ENCODE peak calls at places on chromosomes 7 and 10, in six cellular contexts. L is colonic mucosa, S is AG09309, A is mammary epithelial cell, N is Panc1, K is aorta. E is an unnamed sample.

GRCh38 chr7:7595451-7595850 is 28.8 kb downstream of the MIOS start:
- DNase-seq in L (no peak), S (peak; percentile 3), A (peak; percentile 11), N (peak; percentile 15), K (no peak), E (peak; percentile 34)

GRCh38 chr10:77780180-77780579 is 142.6 kb upstream of the KCNMA1 start:
- DNase-seq in L (no peak), S (no peak), A (no peak), N (no peak), K (no peak), E (no peak)

GRCh38 chr7:98826811-98827231 is 43.0 kb downstream of the TMEM130 start:
- DNase-seq in L (no peak), S (no peak), A (no peak), N (no peak), K (peak; percentile 91), E (no peak)

GRCh38 chr10:26081459-26081858 is 135.1 kb upstream of the GAD2 start:
- DNase-seq in L (no peak), S (no peak), A (no peak), N (no peak), K (no peak), E (no peak)

GRCh38 chr7:45073843-45074737 is 14.7 kb downstream of the NACAD start:
- DNase-seq in L (no peak), S (no peak), A (no peak), N (no peak), K (no peak), E (no peak)

GRCh38 chr7:149766215-149766614 is 7.2 kb downstream of the ZNF467 start:
- DNase-seq in L (no peak), S (no peak), A (no peak), N (no peak), K (no peak), E (no peak)

GRCh38 chr10:43136995-43137700 is 1.1 kb upstream of the CSGALNACT2 start:
- DNase-seq in L (no peak), S (no peak), A (no peak), N (no peak), K (no peak), E (no peak)

GRCh38 chr10:127186846-127187245 is 9.5 kb downstream of the INSYN2A start:
- DNase-seq in L (no peak), S (no peak), A (no peak), N (no peak), K (no peak), E (no peak)

GRCh38 chr7:35697414-35698175 is 2.7 kb upstream of the HERPUD2 start:
- DNase-seq in L (no peak), S (peak; percentile 34), A (peak; percentile 65), N (no peak), K (no peak), E (no peak)

GRCh38 chr7:2105917-2106316 is 126.8 kb downstream of the MAD1L1 start:
- DNase-seq in L (no peak), S (no peak), A (no peak), N (no peak), K (no peak), E (no peak)

GRCh38 chr10:20746856-20747255 is 150.3 kb downstream of the NEBL start:
- DNase-seq in L (no peak), S (no peak), A (no peak), N (no peak), K (no peak), E (no peak)

GRCh38 chr7:99308461-99309074 is 17.1 kb upstream of the ARPC1A start:
- DNase-seq in L (no peak), S (no peak), A (peak; percentile 90), N (no peak), K (no peak), E (no peak)

GRCh38 chr10:102780246-102780645 is 36.5 kb downstream of the WBP1L start:
- DNase-seq in L (no peak), S (no peak), A (peak; percentile 83), N (no peak), K (no peak), E (no peak)

GRCh38 chr7:130371059-130371458 is 9.2 kb upstream of the CPA1 start:
- DNase-seq in L (no peak), S (no peak), A (peak; percentile 46), N (no peak), K (peak; percentile 74), E (no peak)

GRCh38 chr10:34526758-34527730 is 288.1 kb downstream of the PARD3 start:
- DNase-seq in L (no peak), S (peak; percentile 95), A (peak; percentile 86), N (no peak), K (no peak), E (no peak)

GRCh38 chr10:85735997-85736396 is 630.6 kb downstream of the GRID1 start:
- DNase-seq in L (no peak), S (no peak), A (no peak), N (no peak), K (no peak), E (no peak)

GRCh38 chr7:2522780-2523433 is 3.3 kb downstream of the LFNG start:
- DNase-seq in L (peak; percentile 83), S (no peak), A (peak; percentile 98), N (no peak), K (no peak), E (peak; percentile 97)

GRCh38 chr7:2261611-2262010 is 19.6 kb downstream of the NUDT1 start:
- DNase-seq in L (no peak), S (no peak), A (no peak), N (no peak), K (no peak), E (no peak)

GRCh38 chr10:125982256-125982948 is 86.0 kb downstream of the FANK1 start:
- DNase-seq in L (peak; percentile 56), S (peak; percentile 37), A (peak; percentile 52), N (peak; percentile 64), K (no peak), E (peak; percentile 62)

GRCh38 chr10:374354-374753 is 239.1 kb downstream of the ZMYND11 start:
- DNase-seq in L (no peak), S (no peak), A (no peak), N (no peak), K (no peak), E (no peak)

GRCh38 chr10:95782274-95782830 is 26.4 kb downstream of the ENTPD1 start:
- DNase-seq in L (no peak), S (no peak), A (no peak), N (no peak), K (no peak), E (no peak)
- H3K4me3 ChIP-seq in L (no peak overlapping the region), S (no peak overlapping the region), A (no peak overlapping the region), N (no peak overlapping the region), K (no peak overlapping the region), E (no peak overlapping the region)

GRCh38 chr7:104135760-104136558 is 71.9 kb downstream of the ORC5 start:
- DNase-seq in L (no peak), S (no peak), A (no peak), N (no peak), K (no peak), E (no peak)

GRCh38 chr7:104127204-104127603 is 80.6 kb downstream of the ORC5 start:
- DNase-seq in L (no peak), S (no peak), A (no peak), N (no peak), K (no peak), E (no peak)

GRCh38 chr7:104126411-104126841 is 81.4 kb downstream of the ORC5 start:
- DNase-seq in L (no peak), S (no peak), A (no peak), N (no peak), K (no peak), E (no peak)

GRCh38 chr7:104133238-104133637 is 74.6 kb downstream of the ORC5 start:
- DNase-seq in L (no peak), S (no peak), A (no peak), N (no peak), K (no peak), E (no peak)

DNA sequence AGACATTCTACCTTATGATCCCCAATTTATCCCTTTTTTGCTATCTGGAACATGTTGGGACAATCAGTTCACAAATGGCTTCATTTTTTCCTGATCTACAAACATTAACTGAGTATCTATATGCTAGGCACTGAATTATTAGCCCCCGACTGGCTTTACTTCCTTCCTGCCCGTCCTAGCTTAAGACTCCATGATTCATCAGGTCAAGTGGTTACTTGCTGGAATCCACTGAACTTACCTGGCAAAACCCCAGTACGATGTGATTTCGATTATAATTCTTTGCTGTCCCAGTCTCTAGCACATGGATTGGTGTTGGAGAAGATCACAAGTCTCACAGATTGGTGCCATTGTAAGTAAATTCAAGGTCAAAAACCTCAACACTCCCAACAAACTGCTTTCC is 77.1 kb downstream of the ORC5 start:
- DNase-seq in L (no peak), S (no peak), A (peak; percentile 10), N (no peak), K (no peak), E (no peak)
- H3K4me3 ChIP-seq in L (no peak overlapping the region), S (no peak overlapping the region), A (no peak overlapping the region), N (no peak overlapping the region), K (no peak overlapping the region), E (no peak overlapping the region)

DNA sequence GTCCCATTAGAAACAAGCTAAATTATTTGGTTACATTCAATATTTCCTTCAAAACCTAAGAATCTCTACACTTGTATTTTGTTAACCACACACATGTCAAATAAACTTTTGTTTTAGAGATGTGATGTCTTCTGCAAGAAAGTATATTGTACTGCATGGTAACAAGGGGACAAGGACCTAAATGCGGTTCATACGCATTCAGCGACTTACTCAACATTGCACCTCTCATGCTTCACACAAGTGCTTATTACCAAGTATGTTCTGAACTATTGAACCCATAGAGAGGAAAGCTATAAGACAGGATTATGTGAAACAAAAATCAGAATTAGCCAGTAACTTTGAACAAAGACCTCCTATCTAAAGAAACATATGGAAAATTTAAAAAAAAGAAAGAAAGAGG is 68.3 kb downstream of the CREB5 start:
- DNase-seq in L (no peak), S (no peak), A (no peak), N (no peak), K (no peak), E (no peak)
- H3K4me3 ChIP-seq in L (no peak overlapping the region), S (no peak overlapping the region), A (no peak overlapping the region), N (no peak overlapping the region), K (no peak overlapping the region), E (no peak overlapping the region)

DNA sequence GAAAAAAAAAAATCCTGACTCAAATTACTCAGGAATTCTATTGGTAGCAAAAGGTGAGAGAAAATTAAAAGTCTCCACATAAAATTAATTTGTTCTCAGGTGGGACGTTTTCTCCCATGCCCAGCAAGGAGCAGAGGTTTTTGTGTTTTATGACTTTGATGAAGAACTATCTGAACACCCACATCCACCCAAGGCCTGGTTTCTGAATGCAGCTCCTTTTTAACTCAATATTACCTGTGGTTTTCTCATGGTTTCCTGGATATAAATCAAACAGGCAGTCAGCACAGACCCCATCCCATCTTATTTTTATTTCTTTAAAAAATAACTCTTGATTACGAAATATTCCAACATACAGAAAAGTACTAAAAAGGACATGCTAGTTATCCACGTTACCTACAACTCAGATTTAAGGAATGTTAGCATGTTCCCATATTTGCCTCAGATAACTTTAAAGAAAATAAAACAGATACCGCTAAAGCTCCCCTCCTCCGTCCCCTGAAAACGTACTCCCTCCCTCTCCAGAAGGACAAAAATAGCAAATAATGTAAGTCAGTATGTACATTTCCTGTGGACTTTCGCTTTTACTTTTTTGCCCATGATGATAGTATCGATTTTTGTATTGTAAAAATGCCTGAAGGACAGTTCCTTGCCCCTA is 43.4 kb downstream of the GLI3 start:
- DNase-seq in L (no peak), S (no peak), A (no peak), N (no peak), K (no peak), E (no peak)
- H3K4me3 ChIP-seq in L (no peak overlapping the region), S (no peak overlapping the region), A (no peak overlapping the region), N (no peak overlapping the region), K (no peak overlapping the region), E (no peak overlapping the region)

E was measured in small intestine.